ENCODE peak calls at places on chromosome 7, in five cellular contexts. V is HCT116, Z is GM23248, A is PC-3, B is MM.1S. S is an unnamed sample.

GRCh38 chr7:130150587-130150986 is 54.6 kb downstream of the TMEM209 start:
- DNase-seq in V (no peak), Z (no peak), A (no peak), B (peak; percentile 38), S (no peak)

GRCh38 chr7:108093341-108093740 is 36.8 kb downstream of the LAMB4 start:
- DNase-seq in V (no peak), Z (peak; percentile 40), A (no peak), B (no peak), S (no peak)

GRCh38 chr7:38524786-38525185 is 106.4 kb downstream of the AMPH start:
- DNase-seq in V (no peak), Z (peak; percentile 13), A (no peak), B (no peak), S (no peak)

GRCh38 chr7:132485600-132486594 is 90.4 kb downstream of the PLXNA4 start:
- DNase-seq in V (no peak), Z (no peak), A (no peak), B (peak; percentile 36), S (no peak)

GRCh38 chr7:124764071-124764846 is 1.3 kb downstream of the GPR37 start:
- DNase-seq in V (no peak), Z (no peak), A (peak; percentile 14), B (no peak), S (peak; percentile 26)

GRCh38 chr7:134307320-134307719 is 9.4 kb downstream of the SLC35B4 start:
- DNase-seq in V (no peak), Z (peak; percentile 69), A (peak; percentile 34), B (no peak), S (no peak)

GRCh38 chr7:31080112-31080511 is 28.0 kb downstream of the ADCYAP1R1 start:
- DNase-seq in V (no peak), Z (no peak), A (no peak), B (no peak), S (no peak)

GRCh38 chr7:131486346-131486745 is 70.1 kb downstream of the PODXL start:
- DNase-seq in V (no peak), Z (no peak), A (no peak), B (no peak), S (no peak)

GRCh38 chr7:44637788-44638594 is 31.6 kb downstream of the OGDH start:
- DNase-seq in V (peak; percentile 91), Z (peak; percentile 98), A (peak; percentile 89), B (peak; percentile 71), S (no peak)

GRCh38 chr7:116210345-116211005 is at the start of gene TES:
- DNase-seq in V (peak; percentile 70), Z (peak; percentile 46), A (peak; percentile 87), B (peak; percentile 92), S (peak; percentile 83)

GRCh38 chr7:23020742-23021401 is 6.9 kb upstream of the HYCC1 start:
- DNase-seq in V (peak; percentile 27), Z (peak; percentile 89), A (peak; percentile 87), B (no peak), S (no peak)

GRCh38 chr7:41886906-41887311 is 184.0 kb upstream of the INHBA start:
- DNase-seq in V (no peak), Z (peak; percentile 98), A (peak; percentile 52), B (no peak), S (no peak)

GRCh38 chr7:117143580-117143979 is 179.3 kb downstream of the WNT2 start:
- DNase-seq in V (no peak), Z (peak; percentile 70), A (peak; percentile 65), B (no peak), S (no peak)

GRCh38 chr7:24119852-24120251 is 164.1 kb upstream of the NPY start:
- DNase-seq in V (no peak), Z (no peak), A (no peak), B (no peak), S (no peak)

GRCh38 chr7:143356414-143357050 is 6.0 kb downstream of the FAM131B start:
- DNase-seq in V (no peak), Z (no peak), A (no peak), B (no peak), S (no peak)

GRCh38 chr7:46678421-46678820 is 757.3 kb upstream of the IGFBP3 start:
- DNase-seq in V (no peak), Z (no peak), A (no peak), B (no peak), S (no peak)

GRCh38 chr7:7304705-7305475 is 122.5 kb downstream of the C1GALT1 start:
- DNase-seq in V (no peak), Z (no peak), A (no peak), B (no peak), S (no peak)

GRCh38 chr7:99292127-99292526 is 19.5 kb downstream of the MYH16 start:
- DNase-seq in V (no peak), Z (no peak), A (no peak), B (no peak), S (no peak)

GRCh38 chr7:143900230-143900766 is 1.7 kb downstream of the TCAF1 start:
- DNase-seq in V (no peak), Z (peak; percentile 18), A (peak; percentile 21), B (no peak), S (peak; percentile 28)

GRCh38 chr7:28533731-28534531 is 121.6 kb downstream of the CREB5 start:
- DNase-seq in V (no peak), Z (peak; percentile 64), A (peak; percentile 79), B (no peak), S (no peak)

GRCh38 chr7:139747662-139748372 is 30.0 kb downstream of the HIPK2 start:
- DNase-seq in V (no peak), Z (no peak), A (no peak), B (no peak), S (no peak)

GRCh38 chr7:145884716-145885514 is 231.7 kb upstream of the CNTNAP2 start:
- DNase-seq in V (no peak), Z (no peak), A (no peak), B (no peak), S (no peak)

GRCh38 chr7:25167262-25167843 is 42.3 kb upstream of the CYCS start:
- DNase-seq in V (no peak), Z (no peak), A (no peak), B (no peak), S (no peak)

GRCh38 chr7:112211348-112211907 is 4.9 kb downstream of the ZNF277 start:
- DNase-seq in V (no peak), Z (peak; percentile 71), A (peak; percentile 43), B (no peak), S (no peak)

GRCh38 chr7:93877742-93878141 is 12.8 kb downstream of the TFPI2 start:
- DNase-seq in V (no peak), Z (no peak), A (no peak), B (no peak), S (no peak)

GRCh38 chr7:157009170-157009777 is 1.2 kb downstream of the MNX1 start:
- DNase-seq in V (no peak), Z (no peak), A (no peak), B (peak; percentile 6), S (peak; percentile 30)
- TF ChIP-seq EZH2 in V (no peak), Z (peak; percentile 98), A (peak; percentile 36), B (no peak), S (peak; percentile 99)

DNA sequence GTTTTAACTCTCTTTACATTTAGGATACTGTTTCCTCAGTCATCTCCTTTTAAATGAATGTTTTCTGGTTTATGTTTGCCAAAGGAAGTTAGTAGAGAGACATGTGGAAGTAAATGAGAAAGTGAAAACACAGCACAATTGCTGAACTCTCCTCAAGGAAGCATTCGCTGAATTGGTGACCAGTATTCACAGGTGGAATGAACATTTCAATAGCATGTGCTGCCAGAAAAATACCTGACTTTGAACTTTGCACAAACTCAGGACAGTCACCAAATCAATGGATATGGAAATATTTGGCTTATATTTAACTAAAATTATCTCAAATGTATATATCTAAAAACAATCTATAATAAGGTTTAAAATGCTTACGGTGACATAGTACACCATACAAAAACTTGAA is 28.5 kb downstream of the TSPAN12 start:
- DNase-seq in V (no peak), Z (no peak), A (no peak), B (no peak), S (no peak)
- TF ChIP-seq EZH2phosphoT487 in V (no peak), Z (no peak), A (no peak), B (no peak), S (no peak)

GRCh38 chr7:2037301-2037804 is 195.4 kb downstream of the MAD1L1 start:
- DNase-seq in V (no peak), Z (no peak), A (no peak), B (no peak), S (no peak)
- H3K9ac ChIP-seq in V (no peak overlapping the region), Z (peak overlapping the region; percentile 62), A (no peak overlapping the region), B (no peak overlapping the region), S (no peak overlapping the region)

GRCh38 chr7:150342119-150342405 is 633 bp upstream of the RARRES2 start:
- DNase-seq in V (no peak), Z (no peak), A (no peak), B (no peak), S (no peak)
- TF ChIP-seq EZH2 in V (no peak), Z (no peak), A (no peak), B (no peak), S (no peak)

DNA sequence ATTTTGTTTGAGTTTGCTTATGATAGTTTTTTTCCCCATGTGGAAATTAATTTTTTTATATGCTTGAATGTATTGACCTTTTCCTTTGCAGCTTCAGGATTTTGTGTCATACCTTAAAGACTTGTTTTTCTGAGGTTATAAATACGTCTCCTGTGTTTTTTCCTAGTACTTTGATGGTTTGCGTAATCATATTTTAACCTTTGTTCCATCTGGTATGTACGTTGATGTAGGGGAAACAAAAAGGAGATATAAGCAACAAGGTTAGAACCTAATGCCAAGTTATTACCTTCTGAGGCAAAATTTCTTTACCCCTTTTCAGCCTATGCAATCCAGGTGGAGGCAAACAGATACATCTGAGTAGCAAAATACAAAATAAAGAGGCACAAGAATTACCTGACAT is 17.9 kb downstream of the FGL2 start:
- DNase-seq in V (no peak), Z (no peak), A (no peak), B (no peak), S (no peak)
- TF ChIP-seq EZH2phosphoT487 in V (no peak), Z (no peak), A (no peak), B (no peak), S (no peak)

DNA sequence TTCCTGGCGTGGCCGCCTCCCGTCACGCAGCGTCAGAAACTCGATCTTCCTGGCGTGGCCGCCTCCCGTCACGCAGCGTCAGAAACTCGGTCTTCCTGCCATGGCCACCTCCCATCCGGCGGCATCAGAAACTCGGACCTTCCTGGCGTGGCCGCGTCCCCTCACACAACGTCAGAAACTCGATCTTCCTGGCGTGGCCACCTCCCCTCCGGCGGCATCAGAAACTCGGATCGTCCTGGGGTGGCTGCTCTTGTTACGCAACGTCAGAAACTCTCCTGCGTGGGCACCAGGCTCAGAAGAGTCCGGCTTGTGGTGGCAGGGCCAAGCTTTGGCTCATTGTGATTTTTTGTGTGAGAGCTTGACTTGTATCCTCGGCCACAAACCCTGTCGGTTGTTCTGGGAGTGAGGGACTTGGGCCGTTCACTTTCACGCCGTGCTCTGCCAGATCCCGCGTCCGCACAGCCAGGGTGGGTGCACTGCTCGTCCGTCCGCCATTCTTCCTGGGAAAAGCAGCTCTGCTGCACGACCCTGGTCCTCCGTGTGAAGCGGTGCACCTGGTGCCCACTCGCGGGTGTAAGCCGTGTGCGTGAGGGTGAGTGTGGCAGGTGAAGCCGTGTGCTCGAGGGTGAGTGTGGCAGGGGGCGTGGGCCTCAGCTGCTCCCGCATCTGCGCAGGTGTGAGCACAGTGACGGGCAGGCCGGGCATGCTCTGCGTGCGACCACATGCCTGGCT is 49.4 kb upstream of the SUN1 start:
- DNase-seq in V (no peak), Z (no peak), A (no peak), B (no peak), S (no peak)
- H3K9ac ChIP-seq in V (no peak overlapping the region), Z (no peak overlapping the region), A (no peak overlapping the region), B (no peak overlapping the region), S (no peak overlapping the region)

DNA sequence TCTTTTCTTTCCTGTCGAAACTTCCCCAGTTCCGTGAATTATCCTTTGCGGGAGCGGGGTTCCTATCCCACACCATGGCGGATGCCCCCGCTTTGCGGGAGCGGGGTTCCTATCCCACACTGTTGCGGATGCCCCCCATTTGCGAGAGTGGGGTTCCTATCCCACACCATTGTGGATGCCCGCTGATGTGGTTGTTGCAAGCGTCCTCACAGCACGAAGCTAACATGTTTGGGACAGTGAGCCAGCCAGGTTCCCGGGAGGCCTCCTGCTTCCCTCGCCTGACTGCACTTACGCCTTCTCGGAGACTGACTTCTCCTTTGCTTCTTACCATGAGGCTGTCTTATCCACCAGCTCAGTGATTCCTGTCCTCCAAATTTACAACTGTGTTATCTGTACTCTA is 134.7 kb downstream of the VIPR2 start:
- DNase-seq in V (no peak), Z (no peak), A (no peak), B (no peak), S (no peak)
- TF ChIP-seq EZH2 in V (no peak), Z (no peak), A (no peak), B (no peak), S (no peak)

S was measured in neural progenitor cell.